ENCODE peak calls at places on chromosomes 13 and 19, in seven cellular contexts. Q, L, M, O, G, T and W are unnamed samples.

GRCh38 chr19:58380037-58380735 is 644 bp downstream of the ZNF837 start:
- DNase-seq in Q (no peak), L (no peak), M (no peak), O (no peak), G (no peak), T (no peak), W (no peak)

GRCh38 chr19:36151144-36152051 is 849 bp downstream of the COX7A1 start:
- DNase-seq in Q (peak; percentile 11), L (peak; percentile 45), M (no peak), O (peak; percentile 84), G (no peak), T (peak; percentile 84), W (no peak)

GRCh38 chr19:52335768-52336116 is 301 bp upstream of the ZNF610 start:
- DNase-seq in Q (no peak), L (no peak), M (no peak), O (no peak), G (no peak), T (no peak), W (no peak)

GRCh38 chr13:90613076-90613795 is 734.3 kb upstream of the MIR17HG start:
- DNase-seq in Q (no peak), L (no peak), M (no peak), O (no peak), G (no peak), T (no peak), W (no peak)

GRCh38 chr13:112445411-112446271 is 69.5 kb downstream of the SPACA7 start:
- DNase-seq in Q (no peak), L (no peak), M (no peak), O (peak; percentile 11), G (no peak), T (no peak), W (no peak)

GRCh38 chr13:111143875-111144540 is 28.9 kb downstream of the ARHGEF7 start:
- DNase-seq in Q (no peak), L (no peak), M (no peak), O (no peak), G (no peak), T (no peak), W (no peak)

GRCh38 chr13:72696590-72696989 is 30.8 kb downstream of the MZT1 start:
- DNase-seq in Q (peak; percentile 55), L (no peak), M (no peak), O (no peak), G (no peak), T (no peak), W (no peak)

GRCh38 chr13:32016119-32016518 is 15.5 kb upstream of the FRY start:
- DNase-seq in Q (no peak), L (no peak), M (no peak), O (no peak), G (no peak), T (no peak), W (no peak)

GRCh38 chr19:18173054-18173571 is 500 bp upstream of the IFI30 start:
- DNase-seq in Q (no peak), L (no peak), M (no peak), O (peak; percentile 41), G (no peak), T (peak; percentile 76), W (no peak)

GRCh38 chr19:37946132-37946531 is 39.1 kb downstream of the SIPA1L3 start:
- DNase-seq in Q (no peak), L (no peak), M (no peak), O (no peak), G (no peak), T (no peak), W (no peak)

GRCh38 chr19:40416918-40417713 is 3.9 kb upstream of the PRX start:
- DNase-seq in Q (no peak), L (no peak), M (no peak), O (peak; percentile 71), G (no peak), T (peak; percentile 72), W (no peak)

GRCh38 chr13:33123066-33123940 is 107.1 kb downstream of the KL start:
- DNase-seq in Q (peak; percentile 79), L (peak; percentile 20), M (no peak), O (no peak), G (peak; percentile 43), T (peak; percentile 66), W (no peak)

GRCh38 chr13:30346159-30346788 is 38.9 kb upstream of the KATNAL1 start:
- DNase-seq in Q (no peak), L (peak; percentile 22), M (no peak), O (peak; percentile 44), G (no peak), T (no peak), W (no peak)

GRCh38 chr13:44768233-44768632 is 192.1 kb upstream of the TSC22D1 start:
- DNase-seq in Q (no peak), L (no peak), M (no peak), O (no peak), G (no peak), T (no peak), W (no peak)

GRCh38 chr19:42515241-42515832 is 12.9 kb downstream of the CEACAM1 start:
- DNase-seq in Q (no peak), L (no peak), M (no peak), O (no peak), G (no peak), T (no peak), W (no peak)

GRCh38 chr19:46480409-46480808 is 9.0 kb upstream of the PNMA8A start:
- DNase-seq in Q (peak; percentile 87), L (no peak), M (no peak), O (no peak), G (no peak), T (no peak), W (no peak)

GRCh38 chr13:35987572-35988513 is 143.3 kb downstream of the DCLK1 start:
- DNase-seq in Q (no peak), L (no peak), M (no peak), O (no peak), G (no peak), T (no peak), W (no peak)

GRCh38 chr19:18112989-18113478 is 15.5 kb downstream of the MAST3 start:
- DNase-seq in Q (peak; percentile 77), L (peak; percentile 90), M (no peak), O (peak; percentile 73), G (peak; percentile 87), T (peak; percentile 79), W (peak; percentile 54)

GRCh38 chr19:3880471-3881271 is at the start of gene ATCAY:
- DNase-seq in Q (no peak), L (no peak), M (no peak), O (no peak), G (peak; percentile 47), T (no peak), W (peak; percentile 73)

GRCh38 chr19:30512748-30513389 is 140.7 kb downstream of the ZNF536 start:
- DNase-seq in Q (peak; percentile 3), L (no peak), M (no peak), O (no peak), G (no peak), T (no peak), W (no peak)

GRCh38 chr13:88103824-88104223 is 432.7 kb downstream of the SLITRK5 start:
- DNase-seq in Q (no peak), L (no peak), M (no peak), O (no peak), G (no peak), T (no peak), W (no peak)

GRCh38 chr13:99037756-99038155 is 59.9 kb upstream of the DOCK9 start:
- DNase-seq in Q (no peak), L (no peak), M (no peak), O (no peak), G (no peak), T (no peak), W (no peak)

GRCh38 chr19:12733369-12733896 is 1.1 kb downstream of the TRIR start:
- DNase-seq in Q (peak; percentile 45), L (no peak), M (no peak), O (no peak), G (no peak), T (no peak), W (peak; percentile 25)
- H3K27ac ChIP-seq in Q (peak overlapping the region; percentile 95), L (no peak overlapping the region), M (no peak overlapping the region), O (peak overlapping the region; percentile 95), G (peak overlapping the region; percentile 94), T (no peak overlapping the region), W (no peak overlapping the region)

GRCh38 chr19:7408251-7408650 is 59.5 kb downstream of the ARHGEF18 start:
- DNase-seq in Q (no peak), L (no peak), M (no peak), O (no peak), G (no peak), T (no peak), W (no peak)
- H3K27ac ChIP-seq in Q (no peak overlapping the region), L (no peak overlapping the region), M (no peak overlapping the region), O (no peak overlapping the region), G (no peak overlapping the region), T (no peak overlapping the region), W (no peak overlapping the region)

GRCh38 chr19:50657672-50658437 is 8.6 kb downstream of the C19orf81 start:
- DNase-seq in Q (peak; percentile 86), L (peak; percentile 91), M (no peak), O (peak; percentile 98), G (peak; percentile 100), T (peak; percentile 90), W (peak; percentile 89)

GRCh38 chr19:50658438-50659317 is 9.4 kb downstream of the C19orf81 start:
- DNase-seq in Q (peak; percentile 8), L (peak; percentile 73), M (no peak), O (peak; percentile 56), G (peak; percentile 74), T (peak; percentile 48), W (peak; percentile 70)

GRCh38 chr19:50659318-50660082 is 10.3 kb downstream of the C19orf81 start:
- DNase-seq in Q (no peak), L (no peak), M (no peak), O (no peak), G (no peak), T (no peak), W (no peak)

GRCh38 chr19:50654882-50655281 is 5.6 kb downstream of the C19orf81 start:
- DNase-seq in Q (no peak), L (no peak), M (no peak), O (no peak), G (no peak), T (no peak), W (no peak)

DNA sequence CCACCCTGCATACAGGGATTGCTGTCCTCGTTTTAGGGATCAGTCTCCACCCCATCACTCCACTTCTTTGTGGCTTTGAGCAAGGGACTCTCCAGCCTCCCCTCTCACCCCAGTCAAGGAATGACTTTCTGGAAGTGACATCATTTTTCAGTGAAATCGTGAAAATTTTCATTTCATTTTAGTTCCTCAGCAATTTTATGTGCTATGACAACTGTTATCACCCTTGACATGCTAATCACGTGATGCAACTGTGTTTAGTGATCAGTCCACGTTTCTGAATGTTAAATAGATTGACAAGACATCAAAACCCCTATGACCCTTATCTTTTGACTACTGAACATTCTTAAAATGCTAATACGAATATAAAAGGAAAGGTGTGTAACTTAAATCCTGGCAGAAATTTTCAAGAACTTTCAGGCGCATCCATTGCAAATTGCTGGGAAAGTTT is 8.0 kb downstream of the C19orf81 start:
- DNase-seq in Q (no peak), L (no peak), M (no peak), O (no peak), G (no peak), T (no peak), W (no peak)
- H3K27ac ChIP-seq in Q (no peak overlapping the region), L (no peak overlapping the region), M (no peak overlapping the region), O (no peak overlapping the region), G (peak overlapping the region; percentile 90), T (no peak overlapping the region), W (peak overlapping the region; percentile 78)

DNA sequence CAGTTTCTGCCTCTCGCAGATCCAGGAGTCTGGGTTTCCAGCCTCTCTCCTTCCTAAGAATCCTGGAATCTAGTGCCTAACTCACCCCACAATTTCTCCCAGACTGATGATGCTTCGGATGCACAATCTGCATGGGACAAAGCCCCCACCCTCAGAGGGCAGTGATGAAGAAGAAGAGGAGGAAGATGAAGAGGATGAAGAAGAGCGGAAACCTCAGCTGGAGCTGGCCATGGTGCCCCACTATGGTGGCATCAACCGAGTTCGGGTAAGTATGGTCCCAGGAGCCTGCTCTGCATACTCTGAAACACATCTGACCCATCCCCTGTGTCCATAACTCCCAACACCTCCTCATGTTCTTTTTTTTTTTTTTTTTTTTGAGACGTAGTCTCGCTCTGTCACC is 796 bp downstream of the GRWD1 start:
- DNase-seq in Q (no peak), L (no peak), M (no peak), O (no peak), G (no peak), T (no peak), W (no peak)
- H3K27ac ChIP-seq in Q (peak overlapping the region; percentile 92), L (no peak overlapping the region), M (no peak overlapping the region), O (peak overlapping the region; percentile 88), G (no peak overlapping the region), T (no peak overlapping the region), W (no peak overlapping the region)